ENCODE peak calls at places on chromosome 22, in nine cellular contexts. L is kidney; U is endothelial cell; V is testis; Z is Calu3; O is foreskin fibroblast; B is CD8-positive, alpha-beta T cell; S is HepG2; N is GM06990. D is an unnamed sample.
A peak's percentile ranks its signal among the peaks of the same experiment; 100 is the strongest.

GRCh38 chr22:30235687-30236170 is 10.8 kb downstream of the LIF start:
- DNase-seq in B (no peak), U (no peak), S (no peak), L (peak; percentile 80), N (no peak), O (no peak), V (no peak), Z (peak; percentile 90), D (no peak)

GRCh38 chr22:35627267-35628041 is 10.3 kb upstream of the MB start:
- DNase-seq in L (peak; percentile 92), N (peak; percentile 64), S (peak; percentile 64), B (peak; percentile 55), O (peak; percentile 92), V (peak; percentile 91), Z (peak; percentile 85), U (peak; percentile 47), D (peak; percentile 46)

GRCh38 chr22:40487663-40488249 is 117.4 kb downstream of the SGSM3 start:
- DNase-seq in V (no peak), N (no peak), O (no peak), Z (no peak), U (no peak), L (no peak), B (no peak), S (peak; percentile 17), D (no peak)

GRCh38 chr22:42902875-42903510 is 45.9 kb upstream of the ARFGAP3 start:
- DNase-seq in L (no peak), O (peak; percentile 70), N (no peak), Z (no peak), V (no peak), S (no peak), B (no peak), U (no peak), D (no peak)

GRCh38 chr22:30996462-30996861 is 27.4 kb downstream of the TUG1 start:
- DNase-seq in N (no peak), V (no peak), Z (no peak), O (no peak), L (no peak), U (no peak), S (no peak), B (no peak), D (no peak)

GRCh38 chr22:44314425-44315067 is 1.8 kb upstream of the SHISAL1 start:
- DNase-seq in N (no peak), U (no peak), S (no peak), O (no peak), V (no peak), L (peak; percentile 46), Z (no peak), B (no peak), D (no peak)

GRCh38 chr22:39569066-39569465 is 1.5 kb upstream of the CACNA1I start:
- DNase-seq in Z (no peak), S (no peak), O (no peak), V (no peak), N (no peak), B (no peak), U (no peak), L (no peak), D (no peak)

GRCh38 chr22:47443836-47444745 is 681.6 kb downstream of the TBC1D22A start:
- DNase-seq in B (no peak), Z (no peak), V (no peak), L (no peak), S (no peak), U (no peak), N (no peak), O (no peak), D (no peak)

GRCh38 chr22:23110190-23110921 is 31.4 kb downstream of the RSPH14 start:
- DNase-seq in S (no peak), B (no peak), Z (no peak), L (no peak), O (no peak), N (no peak), U (no peak), V (no peak), D (no peak)

GRCh38 chr22:32831571-32831970 is 30.1 kb downstream of the TIMP3 start:
- DNase-seq in O (no peak), S (no peak), U (no peak), L (no peak), Z (no peak), B (no peak), V (no peak), N (no peak), D (no peak)

GRCh38 chr22:44042822-44043221 is 18.7 kb downstream of the PARVB start:
- DNase-seq in N (no peak), V (no peak), U (no peak), O (no peak), L (no peak), S (no peak), B (no peak), Z (no peak), D (no peak)

GRCh38 chr22:23082534-23083314 is 12.4 kb downstream of the GNAZ start:
- DNase-seq in L (no peak), S (no peak), Z (no peak), N (no peak), U (no peak), B (no peak), O (no peak), V (no peak), D (no peak)

GRCh38 chr22:33909075-33909458 is 11.2 kb downstream of the LARGE1 start:
- DNase-seq in O (no peak), S (peak; percentile 49), U (no peak), B (no peak), N (no peak), L (no peak), Z (no peak), V (no peak), D (no peak)

GRCh38 chr22:30821863-30822215 is 127.2 kb downstream of the OSBP2 start:
- DNase-seq in Z (no peak), O (no peak), V (no peak), U (no peak), B (no peak), S (no peak), N (no peak), L (no peak), D (no peak)

GRCh38 chr22:49975543-49976389 is 15.2 kb downstream of the PIM3 start:
- DNase-seq in V (no peak), B (no peak), S (no peak), N (peak; percentile 82), U (peak; percentile 11), L (peak; percentile 78), O (peak; percentile 32), Z (no peak), D (peak; percentile 36)

GRCh38 chr22:48938741-48939140 is 888.9 kb downstream of the BRD1 start:
- DNase-seq in N (no peak), S (no peak), O (no peak), B (no peak), V (peak; percentile 14), U (no peak), L (no peak), Z (no peak), D (no peak)
- TF ChIP-seq CTCF in N (no peak), S (no peak), O (no peak), B (no peak), V (no peak), U (no peak), L (no peak), Z (no peak), D (no peak)

DNA sequence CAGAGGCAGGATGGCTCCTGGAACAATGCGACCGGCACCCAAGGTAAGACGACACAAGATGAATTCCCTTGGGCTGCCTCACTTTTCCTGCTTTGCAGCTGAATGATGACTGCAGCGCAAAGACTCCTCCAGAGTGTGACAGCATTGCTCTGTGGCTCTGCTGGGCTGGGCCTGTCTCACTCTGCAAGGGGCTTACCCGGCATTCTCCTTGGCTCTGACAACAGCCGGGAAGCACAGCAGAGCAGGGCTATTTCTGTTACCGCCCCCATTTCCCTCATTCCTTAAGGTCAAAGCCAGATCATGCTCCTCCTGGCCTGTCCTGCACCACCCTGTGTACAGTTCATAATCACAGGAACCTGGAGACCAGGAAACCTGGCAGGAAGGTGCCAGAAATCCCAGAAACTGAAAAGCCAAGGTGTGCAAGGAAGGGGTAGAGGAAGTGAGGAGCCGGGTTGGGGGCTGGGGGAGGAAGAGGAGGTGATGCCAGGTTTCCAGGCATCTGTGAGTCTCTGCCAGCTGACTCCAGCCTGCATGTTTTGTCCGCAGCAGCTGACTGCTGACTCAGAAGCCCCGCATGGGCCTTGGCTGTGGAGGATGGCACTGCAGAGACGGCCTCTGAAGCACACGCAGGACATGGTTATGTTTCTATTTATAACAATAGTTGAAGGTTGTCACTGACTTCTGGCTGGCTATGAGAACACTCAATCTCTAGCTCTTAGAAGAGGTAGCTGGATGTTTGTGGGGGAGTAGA is 113.6 kb downstream of the MICAL3 start:
- DNase-seq in O (peak; percentile 91), B (no peak), U (peak; percentile 60), S (no peak), N (no peak), V (peak; percentile 90), L (peak; percentile 92), Z (no peak), D (peak; percentile 62)
- TF ChIP-seq CTCF in O (peak; percentile 53), B (no peak), U (no peak), S (peak; percentile 61), N (no peak), V (no peak), L (peak; percentile 54), Z (no peak), D (no peak)

GRCh38 chr22:37021041-37021440 is 1.5 kb downstream of the MPST start:
- DNase-seq in L (no peak), U (no peak), O (no peak), V (no peak), N (no peak), S (no peak), Z (no peak), B (no peak), D (no peak)

GRCh38 chr22:37020192-37020479 is 594 bp downstream of the MPST start:
- DNase-seq in U (no peak), O (peak; percentile 35), S (no peak), L (no peak), B (no peak), Z (no peak), N (no peak), V (peak; percentile 64), D (no peak)

GRCh38 chr22:37022483-37023337 is 3.2 kb downstream of the MPST start:
- DNase-seq in O (no peak), U (no peak), N (no peak), Z (no peak), V (no peak), S (no peak), L (peak; percentile 59), B (no peak), D (no peak)

GRCh38 chr22:37023743-37024338 is 4.3 kb downstream of the MPST start:
- DNase-seq in N (no peak), Z (no peak), B (no peak), L (peak; percentile 54), U (no peak), O (no peak), S (peak; percentile 64), V (no peak), D (no peak)

GRCh38 chr22:37021710-37022482 is 2.4 kb downstream of the MPST start:
- DNase-seq in S (no peak), L (peak; percentile 59), V (peak; percentile 50), O (peak; percentile 34), Z (peak; percentile 43), B (peak; percentile 65), U (peak; percentile 43), N (no peak), D (peak; percentile 45)
- TF ChIP-seq CTCF in S (peak; percentile 73), L (peak; percentile 56), V (peak; percentile 31), O (peak; percentile 83), Z (peak; percentile 79), B (peak; percentile 84), U (peak; percentile 77), N (peak; percentile 93), D (peak; percentile 81)

DNA sequence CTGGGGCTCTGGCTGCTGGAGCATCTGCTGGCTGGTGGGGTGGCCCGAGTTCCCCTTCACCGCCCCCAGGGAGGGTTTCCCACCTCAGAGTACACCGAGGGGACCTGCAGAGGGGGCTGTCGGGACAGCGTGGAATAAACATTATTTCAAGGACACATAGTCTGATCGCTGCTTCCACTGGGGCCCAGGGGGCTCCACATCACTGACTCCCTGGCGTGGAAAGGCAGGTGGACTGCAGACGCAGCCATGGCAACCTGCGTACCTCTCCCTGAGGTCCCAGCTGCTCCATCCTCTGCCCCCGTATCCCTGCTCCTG is 21.6 kb downstream of the TRMU start:
- DNase-seq in Z (no peak), B (no peak), O (no peak), S (no peak), N (no peak), L (no peak), V (no peak), U (no peak), D (no peak)
- TF ChIP-seq CTCF in Z (no peak), B (no peak), O (no peak), S (no peak), N (no peak), L (no peak), V (no peak), U (no peak), D (no peak)

D was measured in glutamatergic neuron.